ENCODE peak calls at places on chromosomes 12 and 14, in four cellular contexts. S is ovary, W is thoracic aorta, M is heart right ventricle. A is an unnamed sample.

GRCh38 chr12:10457760-10458159 is 4.6 kb upstream of the KLRC1 start:
- DNase-seq in S (no peak), W (no peak), M (no peak), A (no peak)

GRCh38 chr14:22814945-22815713 is at the start of gene SLC7A7:
- DNase-seq in S (no peak), W (no peak), M (no peak), A (no peak)

GRCh38 chr12:71636704-71637115 is 26.9 kb downstream of the ZFC3H1 start:
- DNase-seq in S (no peak), W (no peak), M (peak), A (no peak)

GRCh38 chr12:43158126-43158525 is 393.9 kb downstream of the ADAMTS20 start:
- DNase-seq in S (no peak), W (no peak), M (no peak), A (no peak)

GRCh38 chr12:3646561-3647241 is 106.2 kb downstream of the CRACR2A start:
- DNase-seq in S (no peak), W (no peak), M (no peak), A (no peak)

GRCh38 chr12:81627336-81628189 is 131.6 kb downstream of the PPFIA2 start:
- DNase-seq in S (no peak), W (no peak), M (no peak), A (no peak)

GRCh38 chr12:123621101-123621500 is 12.4 kb downstream of the EIF2B1 start:
- DNase-seq in S (no peak), W (no peak), M (no peak), A (no peak)

GRCh38 chr12:124518051-124518932 is 49.1 kb downstream of the NCOR2 start:
- DNase-seq in S (peak), W (peak), M (peak), A (peak)

GRCh38 chr12:62724947-62725447 is 210.0 kb downstream of the PPM1H start:
- DNase-seq in S (peak), W (peak), M (no peak), A (no peak)

GRCh38 chr14:75165586-75166391 is 10.6 kb downstream of the TMED10 start:
- DNase-seq in S (no peak), W (no peak), M (no peak), A (no peak)

GRCh38 chr12:32305163-32305562 is 94.2 kb upstream of the FGD4 start:
- DNase-seq in S (no peak), W (no peak), M (no peak), A (no peak)

GRCh38 chr14:50232276-50232642 is 881 bp upstream of the SOS2 start:
- DNase-seq in S (no peak), W (no peak), M (no peak), A (no peak)

GRCh38 chr12:51848843-51849735 is 571 bp upstream of the FIGNL2 start:
- DNase-seq in S (no peak), W (no peak), M (peak), A (no peak)

GRCh38 chr12:132084681-132085635 is 59.2 kb downstream of the DDX51 start:
- DNase-seq in S (peak), W (peak), M (peak), A (no peak)

GRCh38 chr14:56004807-56005579 is 113.2 kb upstream of the PELI2 start:
- DNase-seq in S (peak), W (no peak), M (peak), A (no peak)

GRCh38 chr14:70108419-70108818 is 80.3 kb downstream of the SLC8A3 start:
- DNase-seq in S (no peak), W (no peak), M (no peak), A (no peak)

GRCh38 chr14:31320216-31320615 is 100.1 kb downstream of the HEATR5A start:
- DNase-seq in S (no peak), W (no peak), M (peak), A (no peak)

GRCh38 chr14:31323419-31323818 is 96.9 kb downstream of the HEATR5A start:
- DNase-seq in S (no peak), W (no peak), M (no peak), A (no peak)

GRCh38 chr14:31320922-31321779 is 99.2 kb downstream of the HEATR5A start:
- DNase-seq in S (peak), W (no peak), M (no peak), A (no peak)

GRCh38 chr14:31326111-31326510 is 94.2 kb downstream of the HEATR5A start:
- DNase-seq in S (no peak), W (no peak), M (no peak), A (no peak)
- TF ChIP-seq CTCF in S (no peak), W (no peak), M (no peak), A (no peak)

DNA sequence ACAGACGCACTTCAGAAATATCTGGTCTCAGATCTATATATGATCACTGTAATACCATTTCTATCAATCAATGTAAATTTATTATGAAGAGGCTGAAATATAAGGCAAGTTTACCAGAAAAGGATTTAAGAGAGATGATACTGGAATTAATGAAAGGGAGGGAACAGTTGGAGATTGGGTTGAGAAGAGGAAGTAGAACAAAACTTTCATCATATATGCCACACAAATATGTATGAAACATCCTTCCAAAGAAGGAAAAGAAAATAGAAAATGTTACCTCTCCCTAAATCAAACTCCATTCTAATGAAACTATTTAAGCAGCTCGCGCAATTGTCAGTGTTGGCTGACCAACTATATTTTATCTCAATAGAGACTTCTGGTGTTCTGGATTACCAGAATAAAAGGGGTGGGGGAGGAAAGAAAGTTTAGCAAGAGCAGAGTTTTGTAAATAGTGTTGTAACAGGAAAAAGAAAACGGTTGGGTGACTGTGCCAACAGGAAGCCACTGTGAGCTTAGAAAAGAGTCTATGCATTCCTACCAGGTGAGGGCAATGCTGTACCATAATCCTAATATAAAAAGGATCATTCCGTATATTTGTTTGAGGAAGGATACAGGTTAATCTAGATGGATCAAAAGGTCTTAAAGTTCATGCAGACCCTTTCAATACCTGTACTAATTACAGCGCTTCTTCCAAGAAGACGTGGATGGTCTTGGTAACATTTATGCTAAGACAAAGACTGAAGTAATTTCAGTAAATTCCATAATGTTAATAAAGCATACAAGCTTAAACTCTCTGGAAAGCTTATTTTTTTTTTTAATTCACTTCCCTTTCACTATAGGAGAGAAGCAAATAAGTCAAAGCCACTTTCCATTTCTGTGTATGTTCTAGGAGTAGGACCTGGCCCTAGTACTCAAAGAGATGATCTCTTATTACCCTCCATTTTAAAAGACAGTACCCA is 14.5 kb upstream of the LLPH start:
- DNase-seq in S (peak), W (no peak), M (peak), A (no peak)
- TF ChIP-seq CTCF in S (peak), W (peak), M (no peak), A (peak)

GRCh38 chr12:93402333-93403311 is 24.9 kb downstream of the NUDT4 start:
- DNase-seq in S (no peak), W (no peak), M (no peak), A (no peak)

GRCh38 chr12:93397412-93397811 is 19.7 kb downstream of the NUDT4 start:
- DNase-seq in S (no peak), W (no peak), M (no peak), A (no peak)
- TF ChIP-seq CTCF in S (no peak), W (no peak), M (no peak), A (no peak)

GRCh38 chr14:100076133-100076532 is 10.9 kb downstream of the EVL start:
- DNase-seq in S (no peak), W (no peak), M (no peak), A (no peak)
- TF ChIP-seq CTCF in S (no peak), W (peak), M (no peak), A (peak)

GRCh38 chr14:57274551-57274950 is 5.8 kb downstream of the AP5M1 start:
- DNase-seq in S (no peak), W (no peak), M (no peak), A (no peak)

GRCh38 chr14:57277062-57277461 is 8.3 kb downstream of the AP5M1 start:
- DNase-seq in S (no peak), W (no peak), M (no peak), A (no peak)

GRCh38 chr14:57273236-57273635 is 4.5 kb downstream of the AP5M1 start:
- DNase-seq in S (no peak), W (no peak), M (no peak), A (no peak)

DNA sequence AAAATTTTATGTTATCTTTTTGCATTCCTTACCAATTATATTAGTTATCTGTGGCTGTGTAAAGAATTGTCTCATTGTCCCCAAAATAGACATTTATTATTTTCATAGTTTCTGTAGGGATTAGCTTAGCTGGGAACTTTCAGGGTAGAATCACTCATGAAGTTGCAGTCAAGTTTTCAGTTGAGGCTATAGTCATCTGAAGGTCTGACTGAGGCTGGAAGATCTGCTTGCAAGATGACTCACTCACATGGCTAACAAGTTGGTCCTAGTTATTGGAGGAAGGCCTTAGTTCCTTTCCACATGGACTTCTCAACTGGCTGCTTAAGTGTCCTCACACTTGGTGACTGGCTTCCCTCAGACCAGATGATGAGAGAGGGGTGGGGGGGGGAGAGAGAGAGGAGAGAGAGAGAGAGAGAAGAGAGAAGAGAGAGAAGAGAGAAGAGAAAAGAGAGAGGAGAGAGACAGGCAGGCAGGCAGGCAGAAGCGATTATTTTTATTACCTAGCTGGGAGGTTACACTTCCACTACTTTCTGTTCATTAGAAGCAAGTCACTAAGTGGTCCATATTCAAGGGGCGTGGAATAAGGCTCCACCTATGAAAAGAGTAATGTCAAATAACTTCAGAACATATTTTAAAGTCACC is 6.4 kb downstream of the AP5M1 start:
- DNase-seq in S (no peak), W (no peak), M (no peak), A (no peak)
- TF ChIP-seq CTCF in S (no peak), W (no peak), M (no peak), A (no peak)

GRCh38 chr12:120856980-120857379 is 47.2 kb downstream of the SPPL3 start:
- DNase-seq in S (no peak), W (no peak), M (no peak), A (no peak)
- TF ChIP-seq CTCF in S (no peak), W (no peak), M (no peak), A (no peak)

DNA sequence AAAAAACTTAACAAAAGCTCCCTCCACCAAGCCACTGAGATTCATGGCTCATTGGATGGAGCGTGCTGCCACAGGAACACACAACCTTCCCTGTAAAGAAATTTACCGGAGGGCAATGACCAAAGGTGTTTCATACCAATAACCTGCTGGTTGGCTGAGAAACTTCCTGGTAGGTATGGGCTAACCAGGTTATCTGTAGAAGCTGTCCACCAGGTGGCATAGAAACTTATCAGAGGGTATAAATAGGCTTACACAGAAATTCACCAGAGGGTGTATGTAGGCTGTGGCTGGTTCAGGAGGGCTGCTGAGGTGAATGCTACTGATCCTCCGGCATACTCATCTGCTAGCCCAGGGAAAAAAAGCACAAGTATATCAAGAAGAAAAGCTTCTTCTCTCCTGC is 27.1 kb upstream of the MTERF2 start:
- DNase-seq in S (no peak), W (no peak), M (no peak), A (no peak)
- TF ChIP-seq CTCF in S (no peak), W (no peak), M (no peak), A (no peak)

GRCh38 chr14:79037593-79037992 is 867.4 kb downstream of the NRXN3 start:
- DNase-seq in S (no peak), W (no peak), M (no peak), A (no peak)
- TF ChIP-seq CTCF in S (no peak), W (no peak), M (no peak), A (no peak)

DNA sequence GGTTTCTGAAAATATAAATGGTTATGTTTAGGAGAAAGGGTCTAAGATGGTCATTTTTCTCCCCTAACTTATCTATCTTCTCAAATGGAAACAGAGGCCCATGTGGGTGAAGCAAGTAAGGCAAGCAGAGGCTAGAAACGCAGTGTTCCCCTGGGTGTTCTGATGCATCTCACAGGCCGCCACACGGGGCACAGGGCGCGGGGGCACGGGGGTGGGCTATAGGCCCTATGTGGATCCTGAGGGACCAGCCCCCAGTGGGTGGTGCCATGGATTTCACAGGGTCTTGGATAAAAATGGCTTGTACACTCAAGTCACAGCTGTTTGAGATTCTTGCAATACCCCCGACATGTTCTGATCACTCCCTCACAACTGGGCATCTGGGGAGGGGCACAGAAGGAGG is 17.7 kb downstream of the ACTN1 start:
- DNase-seq in S (no peak), W (no peak), M (no peak), A (no peak)
- TF ChIP-seq CTCF in S (no peak), W (no peak), M (no peak), A (no peak)

GRCh38 chr14:100417466-100417865 is 94.3 kb downstream of the SLC25A47 start:
- DNase-seq in S (peak), W (no peak), M (peak), A (no peak)
- TF ChIP-seq CTCF in S (peak), W (no peak), M (no peak), A (peak)

A was measured in type B pancreatic cell.